ENCODE peak calls at places on chromosomes 11 and 22, in six cellular contexts. One of them, this sample, is unnamed.

GRCh38 chr22:35597692-35598395 is 19.3 kb downstream of the MB start:
- DNase-seq in CD4-positive, alpha-beta T cell: no peak
- DNase-seq in CD8-positive, alpha-beta T cell: no peak
- DNase-seq in SJSA1: no peak
- DNase-seq in stomach: no peak
- DNase-seq in WERI-Rb-1: no peak
- DNase-seq in this sample: no peak

GRCh38 chr11:27097538-27097937 is 56.9 kb downstream of the BBOX1 start:
- DNase-seq in CD8-positive, alpha-beta T cell: no peak
- DNase-seq in SJSA1: no peak
- DNase-seq in WERI-Rb-1: no peak
- DNase-seq in CD4-positive, alpha-beta T cell: no peak
- DNase-seq in stomach: no peak
- DNase-seq in this sample: no peak

GRCh38 chr11:119779195-119780071 is 50.4 kb upstream of the NECTIN1 start:
- DNase-seq in stomach: no peak
- DNase-seq in CD4-positive, alpha-beta T cell: no peak
- DNase-seq in SJSA1: no peak
- DNase-seq in WERI-Rb-1: no peak
- DNase-seq in CD8-positive, alpha-beta T cell: no peak
- DNase-seq in this sample: no peak

GRCh38 chr11:47998733-47999359 is 18.5 kb downstream of the PTPRJ start:
- DNase-seq in SJSA1: no peak
- DNase-seq in CD4-positive, alpha-beta T cell: no peak
- DNase-seq in WERI-Rb-1: no peak
- DNase-seq in CD8-positive, alpha-beta T cell: no peak
- DNase-seq in stomach: no peak
- DNase-seq in this sample: no peak

GRCh38 chr11:358129-358805 is 11.0 kb upstream of the B4GALNT4 start:
- DNase-seq in SJSA1: no peak
- DNase-seq in CD8-positive, alpha-beta T cell: no peak
- DNase-seq in CD4-positive, alpha-beta T cell: no peak
- DNase-seq in stomach: no peak
- DNase-seq in WERI-Rb-1: no peak
- DNase-seq in this sample: no peak

GRCh38 chr11:10317281-10317755 is 12.4 kb downstream of the ADM start:
- DNase-seq in CD8-positive, alpha-beta T cell: no peak
- DNase-seq in stomach: no peak
- DNase-seq in SJSA1: no peak
- DNase-seq in CD4-positive, alpha-beta T cell: no peak
- DNase-seq in WERI-Rb-1: no peak
- DNase-seq in this sample: no peak

GRCh38 chr22:40479887-40480538 is 109.6 kb downstream of the SGSM3 start:
- DNase-seq in CD8-positive, alpha-beta T cell: no peak
- DNase-seq in CD4-positive, alpha-beta T cell: no peak
- DNase-seq in stomach: no peak
- DNase-seq in SJSA1: no peak
- DNase-seq in WERI-Rb-1: no peak
- DNase-seq in this sample: no peak

GRCh38 chr22:43114958-43115357 is 4.4 kb downstream of the BIK start:
- DNase-seq in CD4-positive, alpha-beta T cell: no peak
- DNase-seq in stomach: peak
- DNase-seq in SJSA1: no peak
- DNase-seq in WERI-Rb-1: no peak
- DNase-seq in CD8-positive, alpha-beta T cell: no peak
- DNase-seq in this sample: no peak

GRCh38 chr11:117490019-117490679 is 162.5 kb downstream of the CEP164 start:
- DNase-seq in CD4-positive, alpha-beta T cell: no peak
- DNase-seq in CD8-positive, alpha-beta T cell: no peak
- DNase-seq in SJSA1: no peak
- DNase-seq in stomach: no peak
- DNase-seq in WERI-Rb-1: no peak
- DNase-seq in this sample: no peak

GRCh38 chr22:33873186-33873585 is 47.1 kb downstream of the LARGE1 start:
- DNase-seq in stomach: peak
- DNase-seq in CD4-positive, alpha-beta T cell: no peak
- DNase-seq in SJSA1: peak
- DNase-seq in CD8-positive, alpha-beta T cell: no peak
- DNase-seq in WERI-Rb-1: no peak
- DNase-seq in this sample: no peak

GRCh38 chr11:131052367-131052766 is 136.1 kb upstream of the SNX19 start:
- DNase-seq in CD4-positive, alpha-beta T cell: no peak
- DNase-seq in stomach: no peak
- DNase-seq in SJSA1: no peak
- DNase-seq in CD8-positive, alpha-beta T cell: no peak
- DNase-seq in WERI-Rb-1: no peak
- DNase-seq in this sample: no peak

GRCh38 chr11:65014146-65014960 is at the start of gene ARL2:
- DNase-seq in CD4-positive, alpha-beta T cell: no peak
- DNase-seq in CD8-positive, alpha-beta T cell: peak
- DNase-seq in stomach: peak
- DNase-seq in WERI-Rb-1: no peak
- DNase-seq in SJSA1: peak
- DNase-seq in this sample: no peak

GRCh38 chr11:2913029-2913431 is 16.2 kb downstream of the PHLDA2 start:
- DNase-seq in CD8-positive, alpha-beta T cell: no peak
- DNase-seq in WERI-Rb-1: no peak
- DNase-seq in stomach: no peak
- DNase-seq in CD4-positive, alpha-beta T cell: no peak
- DNase-seq in SJSA1: no peak
- DNase-seq in this sample: no peak

GRCh38 chr11:78825531-78825930 is 250.9 kb upstream of the NARS2 start:
- DNase-seq in stomach: no peak
- DNase-seq in WERI-Rb-1: no peak
- DNase-seq in CD4-positive, alpha-beta T cell: no peak
- DNase-seq in SJSA1: no peak
- DNase-seq in CD8-positive, alpha-beta T cell: no peak
- DNase-seq in this sample: no peak

GRCh38 chr11:122179966-122180365 is 64.0 kb upstream of the BLID start:
- DNase-seq in WERI-Rb-1: no peak
- DNase-seq in stomach: no peak
- DNase-seq in CD8-positive, alpha-beta T cell: no peak
- DNase-seq in SJSA1: no peak
- DNase-seq in CD4-positive, alpha-beta T cell: no peak
- DNase-seq in this sample: no peak

GRCh38 chr11:75184051-75184450 is 33.1 kb downstream of the SLCO2B1 start:
- DNase-seq in WERI-Rb-1: no peak
- DNase-seq in SJSA1: no peak
- DNase-seq in CD4-positive, alpha-beta T cell: no peak
- DNase-seq in CD8-positive, alpha-beta T cell: no peak
- DNase-seq in stomach: no peak
- DNase-seq in this sample: no peak

GRCh38 chr11:29641201-29641600 is 375.6 kb downstream of the KCNA4 start:
- DNase-seq in SJSA1: no peak
- DNase-seq in CD4-positive, alpha-beta T cell: no peak
- DNase-seq in CD8-positive, alpha-beta T cell: no peak
- DNase-seq in WERI-Rb-1: no peak
- DNase-seq in stomach: no peak
- DNase-seq in this sample: no peak

GRCh38 chr22:20428496-20429253 is 8.9 kb downstream of the SCARF2 start:
- DNase-seq in SJSA1: no peak
- DNase-seq in CD4-positive, alpha-beta T cell: no peak
- DNase-seq in WERI-Rb-1: no peak
- DNase-seq in CD8-positive, alpha-beta T cell: no peak
- DNase-seq in stomach: no peak
- DNase-seq in this sample: no peak

GRCh38 chr11:2899080-2899783 is 13.7 kb upstream of the CDKN1C start:
- DNase-seq in CD4-positive, alpha-beta T cell: no peak
- DNase-seq in WERI-Rb-1: no peak
- DNase-seq in SJSA1: no peak
- DNase-seq in CD8-positive, alpha-beta T cell: no peak
- DNase-seq in stomach: no peak
- DNase-seq in this sample: no peak

GRCh38 chr11:66619080-66619554 is 2.7 kb downstream of the RBM14 start:
- DNase-seq in WERI-Rb-1: no peak
- DNase-seq in CD4-positive, alpha-beta T cell: no peak
- DNase-seq in SJSA1: peak
- DNase-seq in CD8-positive, alpha-beta T cell: no peak
- DNase-seq in stomach: no peak
- DNase-seq in this sample: no peak

GRCh38 chr22:30717331-30717921 is 22.8 kb downstream of the OSBP2 start:
- DNase-seq in WERI-Rb-1: no peak
- DNase-seq in SJSA1: peak
- DNase-seq in CD4-positive, alpha-beta T cell: no peak
- DNase-seq in stomach: no peak
- DNase-seq in CD8-positive, alpha-beta T cell: no peak
- DNase-seq in this sample: no peak

GRCh38 chr11:77147668-77148321 is 19.7 kb downstream of the MYO7A start:
- DNase-seq in CD4-positive, alpha-beta T cell: peak
- DNase-seq in SJSA1: no peak
- DNase-seq in stomach: peak
- DNase-seq in CD8-positive, alpha-beta T cell: peak
- DNase-seq in WERI-Rb-1: peak
- DNase-seq in this sample: no peak

GRCh38 chr11:29321293-29322132 is 695.3 kb downstream of the KCNA4 start:
- DNase-seq in CD4-positive, alpha-beta T cell: no peak
- DNase-seq in stomach: no peak
- DNase-seq in WERI-Rb-1: no peak
- DNase-seq in SJSA1: no peak
- DNase-seq in CD8-positive, alpha-beta T cell: no peak
- DNase-seq in this sample: no peak

GRCh38 chr11:78415338-78415737 is 2.3 kb downstream of the GAB2 start:
- DNase-seq in WERI-Rb-1: no peak
- DNase-seq in stomach: no peak
- DNase-seq in CD8-positive, alpha-beta T cell: no peak
- DNase-seq in CD4-positive, alpha-beta T cell: no peak
- DNase-seq in SJSA1: no peak
- DNase-seq in this sample: no peak

GRCh38 chr11:11318479-11318878 is 34.6 kb downstream of the CSNK2A3 start:
- DNase-seq in stomach: no peak
- DNase-seq in CD4-positive, alpha-beta T cell: no peak
- DNase-seq in SJSA1: no peak
- DNase-seq in WERI-Rb-1: no peak
- DNase-seq in CD8-positive, alpha-beta T cell: no peak
- DNase-seq in this sample: no peak

GRCh38 chr22:36756746-36757607 is 18.9 kb downstream of the IFT27 start:
- DNase-seq in WERI-Rb-1: no peak
- DNase-seq in SJSA1: no peak
- DNase-seq in CD8-positive, alpha-beta T cell: no peak
- DNase-seq in stomach: no peak
- DNase-seq in CD4-positive, alpha-beta T cell: no peak
- DNase-seq in this sample: no peak

GRCh38 chr11:12411806-12412727 is 34.7 kb downstream of the PARVA start:
- DNase-seq in WERI-Rb-1: peak
- DNase-seq in stomach: peak
- DNase-seq in SJSA1: peak
- DNase-seq in CD8-positive, alpha-beta T cell: peak
- DNase-seq in CD4-positive, alpha-beta T cell: peak
- DNase-seq in this sample: no peak

GRCh38 chr11:13169709-13170108 is 107.9 kb upstream of the BMAL1 start:
- DNase-seq in CD4-positive, alpha-beta T cell: no peak
- DNase-seq in SJSA1: peak
- DNase-seq in WERI-Rb-1: no peak
- DNase-seq in stomach: no peak
- DNase-seq in CD8-positive, alpha-beta T cell: no peak
- DNase-seq in this sample: no peak

GRCh38 chr22:22048981-22049531 is 66.5 kb upstream of the TOP3B start:
- DNase-seq in CD4-positive, alpha-beta T cell: no peak
- DNase-seq in CD8-positive, alpha-beta T cell: no peak
- DNase-seq in SJSA1: no peak
- DNase-seq in WERI-Rb-1: no peak
- DNase-seq in stomach: no peak
- DNase-seq in this sample: no peak

GRCh38 chr11:35676611-35676965 is 14.0 kb downstream of the TRIM44 start:
- DNase-seq in stomach: no peak
- DNase-seq in SJSA1: no peak
- DNase-seq in WERI-Rb-1: no peak
- DNase-seq in CD8-positive, alpha-beta T cell: no peak
- DNase-seq in CD4-positive, alpha-beta T cell: no peak
- DNase-seq in this sample: no peak

GRCh38 chr11:35678975-35679374 is 16.4 kb downstream of the TRIM44 start:
- DNase-seq in SJSA1: no peak
- DNase-seq in WERI-Rb-1: no peak
- DNase-seq in CD8-positive, alpha-beta T cell: no peak
- DNase-seq in CD4-positive, alpha-beta T cell: no peak
- DNase-seq in stomach: no peak
- DNase-seq in this sample: no peak

GRCh38 chr11:35675901-35676610 is 13.5 kb downstream of the TRIM44 start:
- DNase-seq in CD8-positive, alpha-beta T cell: no peak
- DNase-seq in SJSA1: no peak
- DNase-seq in CD4-positive, alpha-beta T cell: no peak
- DNase-seq in WERI-Rb-1: no peak
- DNase-seq in stomach: no peak
- DNase-seq in this sample: no peak

GRCh38 chr11:35678471-35678870 is 15.9 kb downstream of the TRIM44 start:
- DNase-seq in stomach: no peak
- DNase-seq in CD8-positive, alpha-beta T cell: no peak
- DNase-seq in SJSA1: no peak
- DNase-seq in CD4-positive, alpha-beta T cell: no peak
- DNase-seq in WERI-Rb-1: no peak
- DNase-seq in this sample: no peak

GRCh38 chr11:35677904-35678303 is 15.3 kb downstream of the TRIM44 start:
- DNase-seq in stomach: no peak
- DNase-seq in CD8-positive, alpha-beta T cell: no peak
- DNase-seq in CD4-positive, alpha-beta T cell: no peak
- DNase-seq in WERI-Rb-1: no peak
- DNase-seq in SJSA1: no peak
- DNase-seq in this sample: no peak
- H3K27ac ChIP-seq in stomach: no peak
- H3K27ac ChIP-seq in CD8-positive, alpha-beta T cell: no peak
- H3K27ac ChIP-seq in CD4-positive, alpha-beta T cell: no peak
- H3K27ac ChIP-seq in WERI-Rb-1: no peak
- H3K27ac ChIP-seq in SJSA1: no peak
- H3K27ac ChIP-seq in this sample: no peak

DNA sequence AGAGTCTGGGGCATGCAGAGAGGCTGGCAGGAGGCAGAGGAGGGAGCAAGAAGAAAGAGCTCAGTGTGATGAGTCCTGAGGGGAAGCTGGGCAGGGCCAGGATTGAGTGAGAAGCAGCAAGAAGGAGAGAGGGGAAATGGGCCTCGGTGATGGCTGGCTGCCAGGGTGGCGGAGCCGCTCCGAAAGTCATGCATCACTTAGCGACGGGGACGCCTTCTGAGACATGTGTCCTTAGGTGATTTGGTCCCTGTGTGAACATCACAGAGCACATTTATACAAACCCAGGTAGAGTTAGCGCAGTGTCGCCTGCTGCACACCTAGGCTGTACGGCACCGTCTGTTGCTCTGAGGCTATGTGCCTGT is 15.1 kb downstream of the TBC1D22A start:
- DNase-seq in stomach: peak
- DNase-seq in CD4-positive, alpha-beta T cell: peak
- DNase-seq in WERI-Rb-1: no peak
- DNase-seq in CD8-positive, alpha-beta T cell: peak
- DNase-seq in SJSA1: no peak
- DNase-seq in this sample: peak
- H3K27ac ChIP-seq in stomach: peak
- H3K27ac ChIP-seq in CD4-positive, alpha-beta T cell: peak
- H3K27ac ChIP-seq in WERI-Rb-1: no peak
- H3K27ac ChIP-seq in CD8-positive, alpha-beta T cell: no peak
- H3K27ac ChIP-seq in SJSA1: no peak
- H3K27ac ChIP-seq in this sample: no peak

GRCh38 chr22:41658869-41659268 is 29.8 kb downstream of the SNU13 start:
- DNase-seq in WERI-Rb-1: no peak
- DNase-seq in SJSA1: no peak
- DNase-seq in stomach: no peak
- DNase-seq in CD8-positive, alpha-beta T cell: no peak
- DNase-seq in CD4-positive, alpha-beta T cell: no peak
- DNase-seq in this sample: no peak
- H3K27ac ChIP-seq in WERI-Rb-1: no peak
- H3K27ac ChIP-seq in SJSA1: no peak
- H3K27ac ChIP-seq in stomach: no peak
- H3K27ac ChIP-seq in CD8-positive, alpha-beta T cell: no peak
- H3K27ac ChIP-seq in CD4-positive, alpha-beta T cell: no peak
- H3K27ac ChIP-seq in this sample: no peak

GRCh38 chr11:33904128-33904527 is 12.3 kb upstream of the LMO2 start:
- DNase-seq in CD4-positive, alpha-beta T cell: no peak
- DNase-seq in stomach: no peak
- DNase-seq in CD8-positive, alpha-beta T cell: no peak
- DNase-seq in WERI-Rb-1: no peak
- DNase-seq in SJSA1: no peak
- DNase-seq in this sample: no peak
- H3K27ac ChIP-seq in CD4-positive, alpha-beta T cell: no peak
- H3K27ac ChIP-seq in stomach: no peak
- H3K27ac ChIP-seq in CD8-positive, alpha-beta T cell: no peak
- H3K27ac ChIP-seq in WERI-Rb-1: no peak
- H3K27ac ChIP-seq in SJSA1: no peak
- H3K27ac ChIP-seq in this sample: no peak

This sample was measured in substantia nigra.